ENCODE peak calls at places on chromosomes 5 and 9, in seven cellular contexts. One of them, this sample, is unnamed.

GRCh38 chr9:94085062-94085639 is 887 bp downstream of the PTPDC1 start:
- DNase-seq in COLO829: no peak
- DNase-seq in fibroblast of lung: peak; percentile 82
- DNase-seq in stimulated activated CD8-positive, alpha-beta memory T cell treated with anti-CD3 and anti-CD28 coated beads, Interleukin-7, amount 100 ng/mL, for 1 hour: no peak
- DNase-seq in substantia nigra: no peak
- DNase-seq in CD4-positive, CD25-positive, alpha-beta regulatory T cell: no peak
- DNase-seq in NCI-H2081: peak; percentile 22
- DNase-seq in this sample: no peak

GRCh38 chr9:114108016-114108833 is 9.1 kb upstream of the KIF12 start:
- DNase-seq in COLO829: peak; percentile 90
- DNase-seq in fibroblast of lung: peak; percentile 71
- DNase-seq in stimulated activated CD8-positive, alpha-beta memory T cell treated with anti-CD3 and anti-CD28 coated beads, Interleukin-7, amount 100 ng/mL, for 1 hour: peak; percentile 2
- DNase-seq in substantia nigra: peak; percentile 71
- DNase-seq in CD4-positive, CD25-positive, alpha-beta regulatory T cell: peak; percentile 9
- DNase-seq in NCI-H2081: peak; percentile 65
- DNase-seq in this sample: peak; percentile 82

GRCh38 chr5:10323588-10324488 is 16.1 kb upstream of the CMBL start:
- DNase-seq in COLO829: no peak
- DNase-seq in fibroblast of lung: peak; percentile 41
- DNase-seq in stimulated activated CD8-positive, alpha-beta memory T cell treated with anti-CD3 and anti-CD28 coated beads, Interleukin-7, amount 100 ng/mL, for 1 hour: no peak
- DNase-seq in substantia nigra: no peak
- DNase-seq in CD4-positive, CD25-positive, alpha-beta regulatory T cell: no peak
- DNase-seq in NCI-H2081: peak; percentile 56
- DNase-seq in this sample: no peak

GRCh38 chr5:156147251-156147947 is 179.6 kb upstream of the SGCD start:
- DNase-seq in COLO829: no peak
- DNase-seq in fibroblast of lung: peak; percentile 77
- DNase-seq in stimulated activated CD8-positive, alpha-beta memory T cell treated with anti-CD3 and anti-CD28 coated beads, Interleukin-7, amount 100 ng/mL, for 1 hour: no peak
- DNase-seq in substantia nigra: no peak
- DNase-seq in CD4-positive, CD25-positive, alpha-beta regulatory T cell: no peak
- DNase-seq in NCI-H2081: no peak
- DNase-seq in this sample: no peak

GRCh38 chr5:111153483-111153882 is 61.3 kb downstream of the WDR36 start:
- DNase-seq in COLO829: no peak
- DNase-seq in fibroblast of lung: no peak
- DNase-seq in stimulated activated CD8-positive, alpha-beta memory T cell treated with anti-CD3 and anti-CD28 coated beads, Interleukin-7, amount 100 ng/mL, for 1 hour: no peak
- DNase-seq in substantia nigra: no peak
- DNase-seq in CD4-positive, CD25-positive, alpha-beta regulatory T cell: no peak
- DNase-seq in NCI-H2081: no peak
- DNase-seq in this sample: no peak

GRCh38 chr5:88667187-88668141 is 215.5 kb downstream of the MEF2C start:
- DNase-seq in COLO829: no peak
- DNase-seq in fibroblast of lung: peak; percentile 65
- DNase-seq in stimulated activated CD8-positive, alpha-beta memory T cell treated with anti-CD3 and anti-CD28 coated beads, Interleukin-7, amount 100 ng/mL, for 1 hour: no peak
- DNase-seq in substantia nigra: no peak
- DNase-seq in CD4-positive, CD25-positive, alpha-beta regulatory T cell: no peak
- DNase-seq in NCI-H2081: peak; percentile 68
- DNase-seq in this sample: no peak

GRCh38 chr5:95392593-95393182 is 1.5 kb downstream of the FAM81B start:
- DNase-seq in COLO829: no peak
- DNase-seq in fibroblast of lung: peak; percentile 33
- DNase-seq in stimulated activated CD8-positive, alpha-beta memory T cell treated with anti-CD3 and anti-CD28 coated beads, Interleukin-7, amount 100 ng/mL, for 1 hour: no peak
- DNase-seq in substantia nigra: no peak
- DNase-seq in CD4-positive, CD25-positive, alpha-beta regulatory T cell: no peak
- DNase-seq in NCI-H2081: peak; percentile 30
- DNase-seq in this sample: no peak

GRCh38 chr5:16081376-16081775 is 98.2 kb downstream of the MARCHF11 start:
- DNase-seq in COLO829: no peak
- DNase-seq in fibroblast of lung: no peak
- DNase-seq in stimulated activated CD8-positive, alpha-beta memory T cell treated with anti-CD3 and anti-CD28 coated beads, Interleukin-7, amount 100 ng/mL, for 1 hour: no peak
- DNase-seq in substantia nigra: no peak
- DNase-seq in CD4-positive, CD25-positive, alpha-beta regulatory T cell: no peak
- DNase-seq in NCI-H2081: peak; percentile 64
- DNase-seq in this sample: no peak

GRCh38 chr9:99259231-99259918 is 37.3 kb downstream of the SEC61B start:
- DNase-seq in COLO829: no peak
- DNase-seq in fibroblast of lung: peak; percentile 30
- DNase-seq in stimulated activated CD8-positive, alpha-beta memory T cell treated with anti-CD3 and anti-CD28 coated beads, Interleukin-7, amount 100 ng/mL, for 1 hour: no peak
- DNase-seq in substantia nigra: peak; percentile 34
- DNase-seq in CD4-positive, CD25-positive, alpha-beta regulatory T cell: peak; percentile 38
- DNase-seq in NCI-H2081: no peak
- DNase-seq in this sample: peak; percentile 86

GRCh38 chr9:113579270-113580040 is 115.9 kb downstream of the RGS3 start:
- DNase-seq in COLO829: no peak
- DNase-seq in fibroblast of lung: peak; percentile 75
- DNase-seq in stimulated activated CD8-positive, alpha-beta memory T cell treated with anti-CD3 and anti-CD28 coated beads, Interleukin-7, amount 100 ng/mL, for 1 hour: no peak
- DNase-seq in substantia nigra: no peak
- DNase-seq in CD4-positive, CD25-positive, alpha-beta regulatory T cell: no peak
- DNase-seq in NCI-H2081: peak; percentile 18
- DNase-seq in this sample: no peak

GRCh38 chr5:154213592-154213991 is 23.1 kb downstream of the GALNT10 start:
- DNase-seq in COLO829: no peak
- DNase-seq in fibroblast of lung: no peak
- DNase-seq in stimulated activated CD8-positive, alpha-beta memory T cell treated with anti-CD3 and anti-CD28 coated beads, Interleukin-7, amount 100 ng/mL, for 1 hour: no peak
- DNase-seq in substantia nigra: no peak
- DNase-seq in CD4-positive, CD25-positive, alpha-beta regulatory T cell: no peak
- DNase-seq in NCI-H2081: no peak
- DNase-seq in this sample: no peak

GRCh38 chr9:38024036-38024681 is 44.9 kb downstream of the SHB start:
- DNase-seq in COLO829: no peak
- DNase-seq in fibroblast of lung: peak; percentile 94
- DNase-seq in stimulated activated CD8-positive, alpha-beta memory T cell treated with anti-CD3 and anti-CD28 coated beads, Interleukin-7, amount 100 ng/mL, for 1 hour: no peak
- DNase-seq in substantia nigra: no peak
- DNase-seq in CD4-positive, CD25-positive, alpha-beta regulatory T cell: no peak
- DNase-seq in NCI-H2081: no peak
- DNase-seq in this sample: no peak

GRCh38 chr5:11981986-11982385 is 77.7 kb upstream of the CTNND2 start:
- DNase-seq in COLO829: no peak
- DNase-seq in fibroblast of lung: no peak
- DNase-seq in stimulated activated CD8-positive, alpha-beta memory T cell treated with anti-CD3 and anti-CD28 coated beads, Interleukin-7, amount 100 ng/mL, for 1 hour: no peak
- DNase-seq in substantia nigra: no peak
- DNase-seq in CD4-positive, CD25-positive, alpha-beta regulatory T cell: no peak
- DNase-seq in NCI-H2081: no peak
- DNase-seq in this sample: no peak

GRCh38 chr9:121282309-121283071 is 14.5 kb downstream of the GSN start:
- DNase-seq in COLO829: no peak
- DNase-seq in fibroblast of lung: peak; percentile 92
- DNase-seq in stimulated activated CD8-positive, alpha-beta memory T cell treated with anti-CD3 and anti-CD28 coated beads, Interleukin-7, amount 100 ng/mL, for 1 hour: no peak
- DNase-seq in substantia nigra: no peak
- DNase-seq in CD4-positive, CD25-positive, alpha-beta regulatory T cell: no peak
- DNase-seq in NCI-H2081: no peak
- DNase-seq in this sample: peak; percentile 63

GRCh38 chr5:176843673-176844072 is 33.3 kb downstream of the UNC5A start:
- DNase-seq in COLO829: no peak
- DNase-seq in fibroblast of lung: no peak
- DNase-seq in stimulated activated CD8-positive, alpha-beta memory T cell treated with anti-CD3 and anti-CD28 coated beads, Interleukin-7, amount 100 ng/mL, for 1 hour: no peak
- DNase-seq in substantia nigra: no peak
- DNase-seq in CD4-positive, CD25-positive, alpha-beta regulatory T cell: no peak
- DNase-seq in NCI-H2081: no peak
- DNase-seq in this sample: no peak

GRCh38 chr9:81125446-81126092 is 563.8 kb downstream of the TLE1 start:
- DNase-seq in COLO829: no peak
- DNase-seq in fibroblast of lung: peak; percentile 69
- DNase-seq in stimulated activated CD8-positive, alpha-beta memory T cell treated with anti-CD3 and anti-CD28 coated beads, Interleukin-7, amount 100 ng/mL, for 1 hour: no peak
- DNase-seq in substantia nigra: no peak
- DNase-seq in CD4-positive, CD25-positive, alpha-beta regulatory T cell: no peak
- DNase-seq in NCI-H2081: no peak
- DNase-seq in this sample: no peak

GRCh38 chr9:127918201-127919107 is 1.6 kb upstream of the ST6GALNAC4 start:
- DNase-seq in COLO829: no peak
- DNase-seq in fibroblast of lung: no peak
- DNase-seq in stimulated activated CD8-positive, alpha-beta memory T cell treated with anti-CD3 and anti-CD28 coated beads, Interleukin-7, amount 100 ng/mL, for 1 hour: no peak
- DNase-seq in substantia nigra: no peak
- DNase-seq in CD4-positive, CD25-positive, alpha-beta regulatory T cell: no peak
- DNase-seq in NCI-H2081: no peak
- DNase-seq in this sample: no peak

GRCh38 chr5:168023190-168023589 is 268.3 kb upstream of the WWC1 start:
- DNase-seq in COLO829: no peak
- DNase-seq in fibroblast of lung: no peak
- DNase-seq in stimulated activated CD8-positive, alpha-beta memory T cell treated with anti-CD3 and anti-CD28 coated beads, Interleukin-7, amount 100 ng/mL, for 1 hour: no peak
- DNase-seq in substantia nigra: peak; percentile 17
- DNase-seq in CD4-positive, CD25-positive, alpha-beta regulatory T cell: no peak
- DNase-seq in NCI-H2081: peak; percentile 93
- DNase-seq in this sample: peak; percentile 41

GRCh38 chr9:123414226-123414625 is 58.2 kb downstream of the CRB2 start:
- DNase-seq in COLO829: no peak
- DNase-seq in fibroblast of lung: no peak
- DNase-seq in stimulated activated CD8-positive, alpha-beta memory T cell treated with anti-CD3 and anti-CD28 coated beads, Interleukin-7, amount 100 ng/mL, for 1 hour: no peak
- DNase-seq in substantia nigra: no peak
- DNase-seq in CD4-positive, CD25-positive, alpha-beta regulatory T cell: no peak
- DNase-seq in NCI-H2081: no peak
- DNase-seq in this sample: no peak

GRCh38 chr5:50856720-50857119 is 190.3 kb downstream of the PARP8 start:
- DNase-seq in COLO829: no peak
- DNase-seq in fibroblast of lung: no peak
- DNase-seq in stimulated activated CD8-positive, alpha-beta memory T cell treated with anti-CD3 and anti-CD28 coated beads, Interleukin-7, amount 100 ng/mL, for 1 hour: no peak
- DNase-seq in substantia nigra: no peak
- DNase-seq in CD4-positive, CD25-positive, alpha-beta regulatory T cell: no peak
- DNase-seq in NCI-H2081: no peak
- DNase-seq in this sample: no peak

GRCh38 chr5:93421498-93421897 is 159.5 kb downstream of the NR2F1-AS1 start:
- DNase-seq in COLO829: no peak
- DNase-seq in fibroblast of lung: no peak
- DNase-seq in stimulated activated CD8-positive, alpha-beta memory T cell treated with anti-CD3 and anti-CD28 coated beads, Interleukin-7, amount 100 ng/mL, for 1 hour: no peak
- DNase-seq in substantia nigra: no peak
- DNase-seq in CD4-positive, CD25-positive, alpha-beta regulatory T cell: no peak
- DNase-seq in NCI-H2081: no peak
- DNase-seq in this sample: no peak

GRCh38 chr9:78903581-78903980 is 606.7 kb downstream of the PSAT1 start:
- DNase-seq in COLO829: no peak
- DNase-seq in fibroblast of lung: no peak
- DNase-seq in stimulated activated CD8-positive, alpha-beta memory T cell treated with anti-CD3 and anti-CD28 coated beads, Interleukin-7, amount 100 ng/mL, for 1 hour: no peak
- DNase-seq in substantia nigra: no peak
- DNase-seq in CD4-positive, CD25-positive, alpha-beta regulatory T cell: no peak
- DNase-seq in NCI-H2081: no peak
- DNase-seq in this sample: no peak

GRCh38 chr5:134177197-134178171 is 734 bp upstream of the SKP1 start:
- DNase-seq in COLO829: peak; percentile 26
- DNase-seq in fibroblast of lung: peak; percentile 66
- DNase-seq in stimulated activated CD8-positive, alpha-beta memory T cell treated with anti-CD3 and anti-CD28 coated beads, Interleukin-7, amount 100 ng/mL, for 1 hour: no peak
- DNase-seq in substantia nigra: peak; percentile 37
- DNase-seq in CD4-positive, CD25-positive, alpha-beta regulatory T cell: no peak
- DNase-seq in NCI-H2081: peak; percentile 68
- DNase-seq in this sample: peak; percentile 64

GRCh38 chr9:5288591-5288990 is 15.9 kb downstream of the RLN2 start:
- DNase-seq in COLO829: no peak
- DNase-seq in fibroblast of lung: peak; percentile 32
- DNase-seq in stimulated activated CD8-positive, alpha-beta memory T cell treated with anti-CD3 and anti-CD28 coated beads, Interleukin-7, amount 100 ng/mL, for 1 hour: no peak
- DNase-seq in substantia nigra: no peak
- DNase-seq in CD4-positive, CD25-positive, alpha-beta regulatory T cell: no peak
- DNase-seq in NCI-H2081: no peak
- DNase-seq in this sample: no peak

GRCh38 chr5:432201-432927 is 10.6 kb upstream of the EXOC3 start:
- DNase-seq in COLO829: no peak
- DNase-seq in fibroblast of lung: no peak
- DNase-seq in stimulated activated CD8-positive, alpha-beta memory T cell treated with anti-CD3 and anti-CD28 coated beads, Interleukin-7, amount 100 ng/mL, for 1 hour: no peak
- DNase-seq in substantia nigra: no peak
- DNase-seq in CD4-positive, CD25-positive, alpha-beta regulatory T cell: no peak
- DNase-seq in NCI-H2081: no peak
- DNase-seq in this sample: no peak

GRCh38 chr5:153490124-153491085 is at the start of gene GRIA1:
- DNase-seq in COLO829: no peak
- DNase-seq in fibroblast of lung: peak; percentile 32
- DNase-seq in stimulated activated CD8-positive, alpha-beta memory T cell treated with anti-CD3 and anti-CD28 coated beads, Interleukin-7, amount 100 ng/mL, for 1 hour: no peak
- DNase-seq in substantia nigra: no peak
- DNase-seq in CD4-positive, CD25-positive, alpha-beta regulatory T cell: no peak
- DNase-seq in NCI-H2081: peak; percentile 31
- DNase-seq in this sample: no peak

This sample was measured in mucosa of gallbladder.